ENCODE peak calls at places on chromosomes 2 and 18, in seven cellular contexts. One of them, this sample, is unnamed.

GRCh38 chr18:32122039-32122438 is 30.4 kb downstream of the RNF138 start:
- DNase-seq in K562: no peak
- DNase-seq in astrocyte: no peak
- DNase-seq in fibroblast of pulmonary artery: no peak
- DNase-seq in AG04449: no peak
- DNase-seq in body of pancreas: peak
- DNase-seq in astrocyte of the spinal cord: no peak
- DNase-seq in this sample: no peak

GRCh38 chr2:222670191-222671038 is 1.0 kb upstream of the MOGAT1 start:
- DNase-seq in K562: no peak
- DNase-seq in astrocyte: no peak
- DNase-seq in fibroblast of pulmonary artery: no peak
- DNase-seq in AG04449: no peak
- DNase-seq in body of pancreas: peak
- DNase-seq in astrocyte of the spinal cord: no peak
- DNase-seq in this sample: no peak

GRCh38 chr18:79575891-79576685 is 103.5 kb upstream of the CTDP1 start:
- DNase-seq in K562: no peak
- DNase-seq in astrocyte: peak
- DNase-seq in fibroblast of pulmonary artery: peak
- DNase-seq in AG04449: peak
- DNase-seq in body of pancreas: peak
- DNase-seq in astrocyte of the spinal cord: peak
- DNase-seq in this sample: peak

GRCh38 chr2:42872736-42873135 is 80.4 kb upstream of the HAAO start:
- DNase-seq in K562: no peak
- DNase-seq in astrocyte: no peak
- DNase-seq in fibroblast of pulmonary artery: peak
- DNase-seq in AG04449: no peak
- DNase-seq in body of pancreas: no peak
- DNase-seq in astrocyte of the spinal cord: no peak
- DNase-seq in this sample: no peak

GRCh38 chr2:163682695-163683094 is 53.1 kb downstream of the FIGN start:
- DNase-seq in K562: no peak
- DNase-seq in astrocyte: peak
- DNase-seq in fibroblast of pulmonary artery: peak
- DNase-seq in AG04449: no peak
- DNase-seq in body of pancreas: no peak
- DNase-seq in astrocyte of the spinal cord: peak
- DNase-seq in this sample: peak

GRCh38 chr2:65021709-65022108 is 32.5 kb downstream of the SLC1A4 start:
- DNase-seq in K562: peak
- DNase-seq in astrocyte: no peak
- DNase-seq in fibroblast of pulmonary artery: no peak
- DNase-seq in AG04449: no peak
- DNase-seq in body of pancreas: no peak
- DNase-seq in astrocyte of the spinal cord: no peak
- DNase-seq in this sample: no peak

GRCh38 chr2:30283931-30284565 is 52.7 kb downstream of the LBH start:
- DNase-seq in K562: peak
- DNase-seq in astrocyte: no peak
- DNase-seq in fibroblast of pulmonary artery: no peak
- DNase-seq in AG04449: no peak
- DNase-seq in body of pancreas: no peak
- DNase-seq in astrocyte of the spinal cord: no peak
- DNase-seq in this sample: no peak

GRCh38 chr2:229202646-229203045 is 68.4 kb downstream of the PID1 start:
- DNase-seq in K562: no peak
- DNase-seq in astrocyte: no peak
- DNase-seq in fibroblast of pulmonary artery: no peak
- DNase-seq in AG04449: no peak
- DNase-seq in body of pancreas: no peak
- DNase-seq in astrocyte of the spinal cord: no peak
- DNase-seq in this sample: no peak

GRCh38 chr2:17401096-17401495 is 117.1 kb downstream of the RAD51AP2 start:
- DNase-seq in K562: no peak
- DNase-seq in astrocyte: no peak
- DNase-seq in fibroblast of pulmonary artery: no peak
- DNase-seq in AG04449: no peak
- DNase-seq in body of pancreas: no peak
- DNase-seq in astrocyte of the spinal cord: no peak
- DNase-seq in this sample: no peak

GRCh38 chr18:46939337-46939963 is 22.0 kb downstream of the KATNAL2 start:
- DNase-seq in K562: peak
- DNase-seq in astrocyte: peak
- DNase-seq in fibroblast of pulmonary artery: peak
- DNase-seq in AG04449: peak
- DNase-seq in body of pancreas: no peak
- DNase-seq in astrocyte of the spinal cord: peak
- DNase-seq in this sample: peak

GRCh38 chr2:196252408-196253114 is 81.2 kb upstream of the STK17B start:
- DNase-seq in K562: no peak
- DNase-seq in astrocyte: peak
- DNase-seq in fibroblast of pulmonary artery: no peak
- DNase-seq in AG04449: no peak
- DNase-seq in body of pancreas: no peak
- DNase-seq in astrocyte of the spinal cord: no peak
- DNase-seq in this sample: peak

GRCh38 chr2:105969552-105969951 is 224.5 kb downstream of the UXS1 start:
- DNase-seq in K562: peak
- DNase-seq in astrocyte: no peak
- DNase-seq in fibroblast of pulmonary artery: peak
- DNase-seq in AG04449: no peak
- DNase-seq in body of pancreas: no peak
- DNase-seq in astrocyte of the spinal cord: no peak
- DNase-seq in this sample: peak

GRCh38 chr2:240840435-240841060 is 20.5 kb upstream of the KIF1A start:
- DNase-seq in K562: peak
- DNase-seq in astrocyte: peak
- DNase-seq in fibroblast of pulmonary artery: peak
- DNase-seq in AG04449: no peak
- DNase-seq in body of pancreas: peak
- DNase-seq in astrocyte of the spinal cord: peak
- DNase-seq in this sample: peak

GRCh38 chr18:53944721-53945120 is 279.7 kb downstream of the MBD2 start:
- DNase-seq in K562: no peak
- DNase-seq in astrocyte: no peak
- DNase-seq in fibroblast of pulmonary artery: no peak
- DNase-seq in AG04449: no peak
- DNase-seq in body of pancreas: no peak
- DNase-seq in astrocyte of the spinal cord: no peak
- DNase-seq in this sample: peak

GRCh38 chr2:98484121-98484557 is 39.5 kb downstream of the INPP4A start:
- DNase-seq in K562: no peak
- DNase-seq in astrocyte: no peak
- DNase-seq in fibroblast of pulmonary artery: no peak
- DNase-seq in AG04449: no peak
- DNase-seq in body of pancreas: peak
- DNase-seq in astrocyte of the spinal cord: no peak
- DNase-seq in this sample: no peak

GRCh38 chr18:4248686-4249085 is 206.4 kb downstream of the DLGAP1 start:
- DNase-seq in K562: no peak
- DNase-seq in astrocyte: no peak
- DNase-seq in fibroblast of pulmonary artery: no peak
- DNase-seq in AG04449: no peak
- DNase-seq in body of pancreas: no peak
- DNase-seq in astrocyte of the spinal cord: no peak
- DNase-seq in this sample: no peak

GRCh38 chr2:138356178-138356577 is 145.4 kb upstream of the SPOPL start:
- DNase-seq in K562: no peak
- DNase-seq in astrocyte: peak
- DNase-seq in fibroblast of pulmonary artery: peak
- DNase-seq in AG04449: no peak
- DNase-seq in body of pancreas: peak
- DNase-seq in astrocyte of the spinal cord: peak
- DNase-seq in this sample: peak

GRCh38 chr2:162103443-162104009 is 29.5 kb upstream of the DPP4 start:
- DNase-seq in K562: no peak
- DNase-seq in astrocyte: no peak
- DNase-seq in fibroblast of pulmonary artery: peak
- DNase-seq in AG04449: no peak
- DNase-seq in body of pancreas: peak
- DNase-seq in astrocyte of the spinal cord: no peak
- DNase-seq in this sample: peak

GRCh38 chr2:61535449-61535848 is 2.7 kb downstream of the XPO1 start:
- DNase-seq in K562: no peak
- DNase-seq in astrocyte: no peak
- DNase-seq in fibroblast of pulmonary artery: no peak
- DNase-seq in AG04449: no peak
- DNase-seq in body of pancreas: no peak
- DNase-seq in astrocyte of the spinal cord: peak
- DNase-seq in this sample: no peak

GRCh38 chr2:12419803-12420202 is 296.9 kb upstream of the TRIB2 start:
- DNase-seq in K562: no peak
- DNase-seq in astrocyte: no peak
- DNase-seq in fibroblast of pulmonary artery: no peak
- DNase-seq in AG04449: no peak
- DNase-seq in body of pancreas: no peak
- DNase-seq in astrocyte of the spinal cord: no peak
- DNase-seq in this sample: no peak

GRCh38 chr2:14420851-14421250 is 211.7 kb upstream of the LRATD1 start:
- DNase-seq in K562: no peak
- DNase-seq in astrocyte: peak
- DNase-seq in fibroblast of pulmonary artery: no peak
- DNase-seq in AG04449: no peak
- DNase-seq in body of pancreas: no peak
- DNase-seq in astrocyte of the spinal cord: peak
- DNase-seq in this sample: peak

GRCh38 chr18:59220164-59220783 is 316 bp downstream of the GRP start:
- DNase-seq in K562: no peak
- DNase-seq in astrocyte: no peak
- DNase-seq in fibroblast of pulmonary artery: no peak
- DNase-seq in AG04449: no peak
- DNase-seq in body of pancreas: no peak
- DNase-seq in astrocyte of the spinal cord: peak
- DNase-seq in this sample: no peak

GRCh38 chr18:79384151-79384807 is 11.5 kb upstream of the NFATC1 start:
- DNase-seq in K562: no peak
- DNase-seq in astrocyte: no peak
- DNase-seq in fibroblast of pulmonary artery: no peak
- DNase-seq in AG04449: no peak
- DNase-seq in body of pancreas: no peak
- DNase-seq in astrocyte of the spinal cord: no peak
- DNase-seq in this sample: no peak

GRCh38 chr2:109185801-109186570 is 57.0 kb downstream of the SH3RF3 start:
- DNase-seq in K562: no peak
- DNase-seq in astrocyte: peak
- DNase-seq in fibroblast of pulmonary artery: peak
- DNase-seq in AG04449: no peak
- DNase-seq in body of pancreas: peak
- DNase-seq in astrocyte of the spinal cord: peak
- DNase-seq in this sample: no peak

GRCh38 chr2:21676676-21677075 is 552.9 kb downstream of the TDRD15 start:
- DNase-seq in K562: no peak
- DNase-seq in astrocyte: no peak
- DNase-seq in fibroblast of pulmonary artery: no peak
- DNase-seq in AG04449: no peak
- DNase-seq in body of pancreas: no peak
- DNase-seq in astrocyte of the spinal cord: no peak
- DNase-seq in this sample: peak

GRCh38 chr2:18745431-18746272 is 156.3 kb upstream of the NT5C1B start:
- DNase-seq in K562: no peak
- DNase-seq in astrocyte: no peak
- DNase-seq in fibroblast of pulmonary artery: no peak
- DNase-seq in AG04449: no peak
- DNase-seq in body of pancreas: no peak
- DNase-seq in astrocyte of the spinal cord: no peak
- DNase-seq in this sample: no peak

GRCh38 chr2:18740428-18740827 is 151.1 kb upstream of the NT5C1B start:
- DNase-seq in K562: no peak
- DNase-seq in astrocyte: peak
- DNase-seq in fibroblast of pulmonary artery: peak
- DNase-seq in AG04449: no peak
- DNase-seq in body of pancreas: no peak
- DNase-seq in astrocyte of the spinal cord: peak
- DNase-seq in this sample: no peak

GRCh38 chr2:18741888-18742287 is 152.5 kb upstream of the NT5C1B start:
- DNase-seq in K562: no peak
- DNase-seq in astrocyte: no peak
- DNase-seq in fibroblast of pulmonary artery: peak
- DNase-seq in AG04449: no peak
- DNase-seq in body of pancreas: no peak
- DNase-seq in astrocyte of the spinal cord: no peak
- DNase-seq in this sample: no peak

GRCh38 chr2:18742382-18742781 is 153.0 kb upstream of the NT5C1B start:
- DNase-seq in K562: no peak
- DNase-seq in astrocyte: no peak
- DNase-seq in fibroblast of pulmonary artery: no peak
- DNase-seq in AG04449: no peak
- DNase-seq in body of pancreas: no peak
- DNase-seq in astrocyte of the spinal cord: no peak
- DNase-seq in this sample: no peak
- TF ChIP-seq CTCF in K562: no peak
- TF ChIP-seq CTCF in astrocyte: no peak
- TF ChIP-seq CTCF in fibroblast of pulmonary artery: peak
- TF ChIP-seq CTCF in AG04449: peak
- TF ChIP-seq CTCF in body of pancreas: no peak
- TF ChIP-seq CTCF in astrocyte of the spinal cord: peak
- TF ChIP-seq CTCF in this sample: no peak

GRCh38 chr2:219058541-219059374 is 2.0 kb downstream of the IHH start:
- DNase-seq in K562: peak
- DNase-seq in astrocyte: no peak
- DNase-seq in fibroblast of pulmonary artery: no peak
- DNase-seq in AG04449: no peak
- DNase-seq in body of pancreas: peak
- DNase-seq in astrocyte of the spinal cord: no peak
- DNase-seq in this sample: no peak
- H3K4me3 ChIP-seq in K562: no peak
- H3K4me3 ChIP-seq in astrocyte: no peak
- H3K4me3 ChIP-seq in fibroblast of pulmonary artery: no peak
- H3K4me3 ChIP-seq in AG04449: no peak
- H3K4me3 ChIP-seq in body of pancreas: no peak
- H3K4me3 ChIP-seq in astrocyte of the spinal cord: peak
- H3K4me3 ChIP-seq in this sample: no peak

GRCh38 chr18:70781860-70782453 is 493.1 kb downstream of the SOCS6 start:
- DNase-seq in K562: peak
- DNase-seq in astrocyte: no peak
- DNase-seq in fibroblast of pulmonary artery: peak
- DNase-seq in AG04449: no peak
- DNase-seq in body of pancreas: peak
- DNase-seq in astrocyte of the spinal cord: peak
- DNase-seq in this sample: peak
- TF ChIP-seq CTCF in K562: peak
- TF ChIP-seq CTCF in astrocyte: peak
- TF ChIP-seq CTCF in fibroblast of pulmonary artery: peak
- TF ChIP-seq CTCF in AG04449: no peak
- TF ChIP-seq CTCF in body of pancreas: peak
- TF ChIP-seq CTCF in astrocyte of the spinal cord: peak
- TF ChIP-seq CTCF in this sample: peak

DNA sequence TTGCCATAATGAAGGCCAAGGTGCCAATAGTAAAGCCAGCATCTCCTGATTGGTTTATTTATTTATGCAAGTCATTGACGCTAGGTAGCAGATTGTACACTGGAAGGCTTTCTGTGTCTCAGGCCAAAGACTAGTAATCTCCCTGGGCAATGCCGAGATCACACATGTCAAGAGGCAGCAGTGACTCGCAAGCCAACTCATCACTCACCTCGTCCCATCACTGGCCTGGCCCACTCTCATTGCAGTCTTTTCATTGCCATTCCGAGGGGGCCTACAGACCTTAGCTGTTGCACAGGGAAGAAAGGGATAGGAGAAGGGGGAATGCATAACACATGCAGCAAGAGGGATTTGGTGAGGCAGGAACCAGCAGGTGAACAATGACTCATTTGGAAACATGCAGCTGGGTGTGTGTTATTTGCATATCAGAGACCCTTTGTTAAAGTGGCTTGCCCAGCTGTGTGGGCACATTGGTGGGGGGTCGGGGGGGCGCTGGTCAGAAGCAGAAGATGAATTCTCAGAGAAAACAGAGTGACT is 448.7 kb upstream of the HNRNPA3 start:
- DNase-seq in K562: no peak
- DNase-seq in astrocyte: no peak
- DNase-seq in fibroblast of pulmonary artery: no peak
- DNase-seq in AG04449: no peak
- DNase-seq in body of pancreas: no peak
- DNase-seq in astrocyte of the spinal cord: no peak
- DNase-seq in this sample: no peak
- H3K4me3 ChIP-seq in K562: no peak
- H3K4me3 ChIP-seq in astrocyte: no peak
- H3K4me3 ChIP-seq in fibroblast of pulmonary artery: no peak
- H3K4me3 ChIP-seq in AG04449: no peak
- H3K4me3 ChIP-seq in body of pancreas: no peak
- H3K4me3 ChIP-seq in astrocyte of the spinal cord: no peak
- H3K4me3 ChIP-seq in this sample: no peak

This sample was measured in epithelial cell of esophagus.